ENCODE peak calls at places on chromosomes 12 and 14, in seven cellular contexts. I, U, E, N, M, O and H are unnamed samples.
A peak's percentile ranks its signal among the peaks of the same experiment; 100 is the strongest.

GRCh38 chr14:20345366-20345765 is 1.9 kb downstream of the PARP2 start:
- DNase-seq in U (no peak), M (no peak), I (no peak), N (no peak), O (no peak), E (no peak), H (no peak)

GRCh38 chr12:116222358-116222757 is 55.1 kb downstream of the MED13L start:
- DNase-seq in I (peak; percentile 85), E (peak; percentile 39), U (peak; percentile 94), O (peak; percentile 98), N (no peak), M (no peak), H (no peak)

GRCh38 chr14:65704412-65704811 is 291.9 kb downstream of the FUT8 start:
- DNase-seq in M (no peak), N (no peak), E (no peak), O (no peak), U (peak; percentile 75), I (no peak), H (no peak)

GRCh38 chr14:52877628-52878027 is 73.2 kb downstream of the FERMT2 start:
- DNase-seq in I (peak; percentile 54), U (peak; percentile 72), O (no peak), E (no peak), N (no peak), M (no peak), H (no peak)

GRCh38 chr14:21268612-21269251 is 510 bp downstream of the HNRNPC start:
- DNase-seq in O (peak; percentile 61), U (peak; percentile 65), M (no peak), E (peak; percentile 83), N (peak; percentile 32), I (peak; percentile 73), H (no peak)

GRCh38 chr14:35909675-35910074 is 83.5 kb downstream of the BRMS1L start:
- DNase-seq in O (no peak), N (no peak), U (no peak), I (no peak), E (no peak), M (no peak), H (no peak)

GRCh38 chr12:119857036-119857435 is 20.1 kb downstream of the CIT start:
- DNase-seq in I (no peak), M (no peak), U (no peak), O (no peak), N (no peak), E (no peak), H (no peak)

GRCh38 chr14:35963209-35963608 is 137.1 kb downstream of the BRMS1L start:
- DNase-seq in O (no peak), I (no peak), N (no peak), U (no peak), M (no peak), E (peak; percentile 66), H (no peak)

GRCh38 chr12:23729354-23729753 is 220.1 kb downstream of the SOX5 start:
- DNase-seq in O (peak; percentile 18), U (peak; percentile 50), E (no peak), I (no peak), M (no peak), N (no peak), H (no peak)

GRCh38 chr12:124480469-124481256 is 86.7 kb downstream of the NCOR2 start:
- DNase-seq in U (peak; percentile 47), E (no peak), N (no peak), M (no peak), O (peak; percentile 94), I (peak; percentile 87), H (no peak)

GRCh38 chr12:109967383-109968031 is 28.7 kb downstream of the GIT2 start:
- DNase-seq in M (no peak), N (no peak), U (no peak), I (no peak), O (peak; percentile 85), E (peak; percentile 19), H (no peak)

GRCh38 chr14:50937325-50937724 is 7.0 kb downstream of the PYGL start:
- DNase-seq in E (no peak), O (peak; percentile 93), I (peak; percentile 68), U (peak; percentile 80), N (no peak), M (no peak), H (no peak)

GRCh38 chr12:26122681-26123481 is 2.0 kb downstream of the BHLHE41 start:
- DNase-seq in O (peak; percentile 53), M (peak; percentile 56), I (peak; percentile 72), U (peak; percentile 79), N (peak; percentile 54), E (no peak), H (no peak)

GRCh38 chr12:32102234-32102633 is 4.4 kb upstream of the BICD1 start:
- DNase-seq in N (no peak), I (no peak), E (no peak), O (no peak), U (no peak), M (no peak), H (no peak)

GRCh38 chr14:68506645-68507405 is 286.0 kb downstream of the ZFP36L1 start:
- DNase-seq in I (no peak), M (no peak), U (no peak), E (no peak), N (no peak), O (no peak), H (no peak)

GRCh38 chr12:50006754-50007442 is 18.4 kb downstream of the RACGAP1 start:
- DNase-seq in N (no peak), U (peak; percentile 49), M (no peak), I (peak; percentile 33), E (no peak), O (no peak), H (no peak)

GRCh38 chr12:109557809-109558208 is 15.5 kb downstream of the MMAB start:
- DNase-seq in U (peak; percentile 16), N (no peak), I (no peak), M (no peak), O (no peak), E (no peak), H (no peak)

GRCh38 chr12:113241191-113242017 is 20.1 kb downstream of the TPCN1 start:
- DNase-seq in N (no peak), I (peak; percentile 99), O (peak; percentile 96), E (no peak), M (peak; percentile 44), U (peak; percentile 96), H (no peak)

GRCh38 chr12:124624823-124625222 is 57.4 kb upstream of the NCOR2 start:
- DNase-seq in E (no peak), I (no peak), U (no peak), O (no peak), N (no peak), M (no peak), H (no peak)

GRCh38 chr12:103901518-103902173 is 28.6 kb upstream of the HSP90B1 start:
- DNase-seq in U (no peak), I (no peak), O (no peak), M (no peak), N (no peak), E (no peak), H (no peak)

GRCh38 chr14:65024957-65025356 is 38.3 kb downstream of the FNTB start:
- DNase-seq in I (no peak), M (no peak), E (no peak), U (no peak), N (no peak), O (no peak), H (no peak)

GRCh38 chr14:64279719-64280668 is 14.2 kb downstream of the ESR2 start:
- DNase-seq in M (no peak), N (no peak), I (no peak), O (no peak), U (peak; percentile 24), E (no peak), H (no peak)

GRCh38 chr14:102622262-102622885 is 29.9 kb downstream of the RCOR1 start:
- DNase-seq in O (no peak), M (no peak), I (no peak), E (peak; percentile 46), N (no peak), U (no peak), H (no peak)

GRCh38 chr12:80187660-80188090 is 88.3 kb downstream of the OTOGL start:
- DNase-seq in N (no peak), E (peak; percentile 32), M (no peak), O (no peak), U (peak; percentile 41), I (peak; percentile 74), H (no peak)

GRCh38 chr12:78674311-78675085 is 190.1 kb upstream of the SYT1 start:
- DNase-seq in O (peak; percentile 33), E (no peak), M (no peak), U (peak; percentile 56), I (peak; percentile 5), N (no peak), H (no peak)

GRCh38 chr12:71626098-71626497 is 37.5 kb downstream of the ZFC3H1 start:
- DNase-seq in O (no peak), I (no peak), U (no peak), N (no peak), M (no peak), E (no peak), H (no peak)

GRCh38 chr12:65666876-65667275 is 157.4 kb upstream of the HMGA2 start:
- DNase-seq in E (peak; percentile 64), I (peak; percentile 44), M (no peak), N (no peak), U (peak; percentile 72), O (no peak), H (no peak)

DNA sequence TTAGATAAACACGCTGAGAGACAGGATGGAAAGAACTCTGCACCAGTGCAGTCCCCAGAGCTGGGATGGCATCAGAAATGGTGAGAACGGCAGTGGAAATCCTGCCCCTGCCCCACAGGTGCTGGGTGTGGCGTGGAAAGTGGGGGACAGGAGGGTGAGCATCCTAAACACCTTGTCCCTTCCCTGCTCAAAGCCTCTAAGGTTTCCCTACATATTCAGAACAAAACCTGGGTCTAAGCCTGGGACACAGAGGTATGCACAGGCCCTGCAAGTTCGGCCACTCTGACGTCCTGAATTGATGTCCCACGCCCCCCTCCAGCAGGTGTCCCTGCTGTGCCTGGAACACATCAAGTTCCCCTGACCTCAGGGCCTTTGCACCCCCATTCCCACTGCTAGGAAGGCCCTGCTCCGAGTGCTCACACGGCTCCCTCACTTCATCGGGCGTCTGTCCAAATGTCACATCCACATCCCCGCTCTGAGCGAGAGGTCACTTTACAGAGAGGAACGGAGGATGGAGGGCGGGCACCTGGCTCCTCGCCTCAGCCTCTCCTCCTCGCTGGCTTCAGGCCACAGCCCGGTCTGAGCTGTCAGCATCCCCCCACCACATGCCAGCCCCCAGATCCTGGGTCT is 38.5 kb upstream of the SFSWAP start:
- DNase-seq in I (no peak), O (no peak), N (no peak), M (no peak), E (no peak), U (no peak), H (no peak)
- H3K4ac ChIP-seq in I (no peak overlapping the region), O (no peak overlapping the region), N (no peak overlapping the region), M (no peak overlapping the region), E (no peak overlapping the region), U (no peak overlapping the region), H (no peak overlapping the region)

GRCh38 chr12:19465711-19466110 is 26.4 kb downstream of the AEBP2 start:
- DNase-seq in M (no peak), O (no peak), U (no peak), N (no peak), E (no peak), I (no peak), H (no peak)
- H3K4ac ChIP-seq in M (no peak overlapping the region), O (no peak overlapping the region), U (no peak overlapping the region), N (no peak overlapping the region), E (no peak overlapping the region), I (no peak overlapping the region), H (no peak overlapping the region)

GRCh38 chr14:44353805-44354204 is 153.3 kb downstream of the FSCB start:
- DNase-seq in N (no peak), O (peak; percentile 8), U (no peak), E (no peak), M (no peak), I (no peak), H (no peak)
- H3K4ac ChIP-seq in N (no peak overlapping the region), O (no peak overlapping the region), U (no peak overlapping the region), E (no peak overlapping the region), M (no peak overlapping the region), I (no peak overlapping the region), H (no peak overlapping the region)

GRCh38 chr12:108440736-108441135 is 74.3 kb upstream of the FICD start:
- DNase-seq in E (peak; percentile 85), U (no peak), N (no peak), O (no peak), I (no peak), M (no peak), H (no peak)
- H3K4ac ChIP-seq in E (no peak overlapping the region), U (no peak overlapping the region), N (no peak overlapping the region), O (no peak overlapping the region), I (no peak overlapping the region), M (no peak overlapping the region), H (no peak overlapping the region)